ENCODE peak calls at places on chromosomes 13 and 19, in four cellular contexts. P, N, S and O are unnamed samples.

GRCh38 chr13:48322294-48322693 is 18.7 kb downstream of the RB1 start:
- DNase-seq in N (no peak), S (no peak), P (no peak), O (no peak)

GRCh38 chr13:50677687-50678463 is 165.6 kb downstream of the DLEU7 start:
- DNase-seq in N (no peak), P (peak), S (no peak), O (peak)

GRCh38 chr13:97753942-97754670 is 199.4 kb upstream of the IPO5 start:
- DNase-seq in S (no peak), N (no peak), P (no peak), O (no peak)

GRCh38 chr13:29465741-29466293 is 129.7 kb downstream of the SLC7A1 start:
- DNase-seq in N (peak), P (peak), S (peak), O (peak)

GRCh38 chr19:54418030-54418929 is 3.0 kb downstream of the TTYH1 start:
- DNase-seq in S (no peak), P (peak), N (no peak), O (peak)

GRCh38 chr19:53877361-53877766 is 4.6 kb upstream of the PRKCG start:
- DNase-seq in S (no peak), P (no peak), N (no peak), O (no peak)

GRCh38 chr13:23683084-23683483 is 112.9 kb downstream of the TNFRSF19 start:
- DNase-seq in N (no peak), S (no peak), P (no peak), O (no peak)

GRCh38 chr19:17855333-17856152 is 4.2 kb upstream of the RPL18A start:
- DNase-seq in N (peak), P (peak), S (peak), O (peak)

GRCh38 chr13:66102864-66103263 is 1127.3 kb downstream of the PCDH9 start:
- DNase-seq in P (no peak), S (no peak), N (no peak), O (no peak)

GRCh38 chr13:73060251-73061160 is 1.7 kb downstream of the KLF5 start:
- DNase-seq in P (peak), N (peak), S (no peak), O (peak)

GRCh38 chr19:2381151-2381822 is 21.2 kb downstream of the TMPRSS9 start:
- DNase-seq in P (peak), S (no peak), N (peak), O (no peak)

GRCh38 chr19:6272913-6273600 is 6.7 kb downstream of the MLLT1 start:
- DNase-seq in N (no peak), P (no peak), S (no peak), O (no peak)

GRCh38 chr13:72716776-72717175 is 10.7 kb downstream of the MZT1 start:
- DNase-seq in S (no peak), P (no peak), N (no peak), O (peak)

GRCh38 chr13:40428354-40428753 is 238.1 kb downstream of the FOXO1 start:
- DNase-seq in N (no peak), P (no peak), S (no peak), O (no peak)

GRCh38 chr13:71606818-71607217 is 260.2 kb downstream of the DACH1 start:
- DNase-seq in P (no peak), N (no peak), S (no peak), O (no peak)

GRCh38 chr13:113874177-113874576 is 10.3 kb upstream of the GAS6 start:
- DNase-seq in P (no peak), N (no peak), S (no peak), O (no peak)

GRCh38 chr13:26460652-26461051 is 96.8 kb upstream of the WASF3 start:
- DNase-seq in N (peak), S (peak), P (no peak), O (peak)

GRCh38 chr13:97300871-97301270 is 78.7 kb downstream of the MBNL2 start:
- DNase-seq in N (no peak), P (no peak), S (no peak), O (no peak)

GRCh38 chr19:19371056-19371455 is 34.4 kb upstream of the GATAD2A start:
- DNase-seq in P (no peak), S (no peak), N (no peak), O (no peak)

DNA sequence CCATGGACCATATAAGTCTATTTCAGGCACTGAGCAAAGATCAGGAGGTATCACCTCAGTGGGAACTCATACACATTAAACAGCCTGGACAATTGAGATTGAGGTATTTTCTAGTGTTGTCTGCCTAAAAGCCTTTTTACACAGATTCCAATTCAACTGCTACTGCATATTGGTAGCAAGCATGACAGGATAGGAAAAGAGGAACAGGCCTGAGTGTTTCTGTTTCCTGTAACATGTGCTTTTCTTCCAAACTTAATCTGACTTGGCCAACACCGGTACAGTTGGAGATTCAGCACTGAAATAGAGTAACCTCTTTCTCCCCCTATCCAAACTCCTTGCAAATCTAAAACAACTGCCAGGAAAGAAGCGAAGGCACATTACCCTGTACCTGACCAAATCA is 66.0 kb downstream of the SERP2 start:
- DNase-seq in P (no peak), S (no peak), N (no peak), O (no peak)
- H3K27ac ChIP-seq in P (no peak), S (peak), N (no peak), O (no peak)

DNA sequence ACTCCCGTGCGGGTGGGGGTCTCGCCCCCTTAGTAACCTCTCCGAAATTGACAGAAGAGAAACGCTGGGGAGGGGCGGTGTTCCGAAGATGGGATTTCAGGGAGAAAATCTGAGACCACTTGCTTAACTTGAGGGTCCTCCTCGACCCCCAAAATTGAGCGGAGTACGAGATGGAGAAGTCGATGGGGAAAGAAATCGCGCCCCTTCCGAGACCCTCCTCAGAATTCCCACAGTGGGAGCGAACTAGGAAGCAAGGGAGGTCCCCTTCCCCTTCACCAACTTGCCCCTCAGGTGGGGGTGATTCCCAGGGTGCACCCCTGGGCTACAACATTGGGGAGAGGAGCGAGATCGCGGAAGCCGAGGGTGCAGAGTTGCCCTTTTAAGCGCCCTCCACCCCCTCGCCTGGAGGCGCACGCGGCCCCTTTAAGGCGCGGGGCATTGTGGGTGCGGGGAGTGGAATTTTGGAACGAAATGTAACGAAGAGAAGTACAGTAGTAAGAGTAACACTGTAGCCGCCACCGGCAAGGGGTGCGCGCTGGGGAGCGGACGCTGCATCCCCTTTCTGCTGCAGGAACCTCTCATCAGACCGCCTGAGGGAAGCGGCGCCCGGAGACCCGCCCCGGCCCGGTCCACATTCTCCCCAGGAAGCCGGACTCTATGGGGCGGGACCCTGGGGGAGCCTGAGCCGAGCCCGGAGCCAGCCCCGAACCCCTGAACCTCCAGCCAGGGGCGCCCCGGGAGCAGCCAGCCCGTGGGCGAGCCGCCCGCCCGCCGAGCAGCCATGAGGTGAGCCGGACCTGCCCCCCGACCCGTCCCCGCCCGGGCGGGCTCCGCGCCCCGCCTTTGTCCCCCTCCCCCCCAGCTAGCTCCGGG is at the start of gene VASP:
- DNase-seq in P (peak), N (peak), S (peak), O (peak)
- TF ChIP-seq CTCF in P (no peak), N (no peak), S (no peak), O (peak)

DNA sequence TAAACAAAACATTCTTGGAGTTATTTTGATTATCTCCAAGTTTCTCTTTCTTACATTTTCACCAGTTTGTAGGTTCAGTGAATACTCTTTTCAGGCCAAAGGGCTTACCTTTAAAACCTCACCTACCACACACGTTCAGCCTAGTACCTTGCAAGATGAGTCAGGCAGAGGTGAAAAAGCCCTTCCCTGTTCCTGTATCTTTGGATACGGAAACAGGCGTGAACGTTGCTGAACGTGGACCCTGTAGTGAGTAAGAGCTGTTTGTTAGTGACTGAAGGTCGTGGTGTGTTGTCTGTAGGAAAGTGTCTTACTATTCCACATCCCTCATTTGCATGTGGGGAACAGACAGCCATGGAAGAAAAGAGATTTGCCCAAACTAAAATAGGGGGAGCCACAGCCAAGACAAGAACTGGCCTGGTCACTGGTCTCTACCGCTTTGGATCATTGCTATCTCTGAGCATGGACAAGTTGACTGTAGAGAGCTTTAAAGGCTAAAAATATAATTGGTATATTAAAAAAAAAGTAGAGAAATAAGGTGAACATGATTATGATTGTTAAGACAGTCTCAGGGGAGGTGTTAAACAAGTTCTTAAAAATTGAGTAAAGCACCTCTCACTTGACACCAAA is 3.5 kb downstream of the CEBPG start:
- DNase-seq in P (no peak), S (no peak), N (no peak), O (no peak)
- H3K4me3 ChIP-seq in P (no peak), S (peak), N (no peak), O (no peak)

GRCh38 chr13:110433014-110433413 is 125.9 kb downstream of the COL4A2 start:
- DNase-seq in P (no peak), N (no peak), S (peak), O (no peak)

GRCh38 chr13:110430391-110431338 is 123.6 kb downstream of the COL4A2 start:
- DNase-seq in N (no peak), S (no peak), P (no peak), O (no peak)

GRCh38 chr13:110431425-110431824 is 124.3 kb downstream of the COL4A2 start:
- DNase-seq in P (no peak), S (no peak), N (no peak), O (no peak)

GRCh38 chr13:110432522-110432921 is 125.4 kb downstream of the COL4A2 start:
- DNase-seq in N (no peak), P (no peak), S (no peak), O (no peak)

DNA sequence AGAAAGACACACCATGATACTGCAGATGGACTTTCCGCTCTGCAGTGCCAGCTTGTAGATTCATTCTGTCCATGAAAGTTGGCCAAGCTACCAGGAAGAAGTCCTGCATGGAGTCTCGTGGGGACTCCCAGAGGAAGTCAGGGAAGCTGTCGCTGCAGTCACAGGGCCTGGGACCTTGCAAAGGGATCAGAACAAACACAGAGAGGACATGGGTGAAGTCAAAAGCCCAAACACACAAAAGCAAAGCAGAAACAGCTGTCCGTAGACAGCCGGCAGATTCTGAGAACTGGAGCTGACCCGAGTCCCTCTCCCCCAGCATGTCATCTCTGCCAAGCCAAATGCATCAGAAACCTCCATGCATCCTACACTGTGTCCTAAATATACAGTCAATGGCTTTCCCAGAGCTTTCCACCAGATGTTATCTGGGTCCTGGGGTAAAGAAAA is 124.8 kb downstream of the COL4A2 start:
- DNase-seq in S (peak), P (no peak), N (no peak), O (no peak)
- H3K27ac ChIP-seq in S (peak), P (no peak), N (no peak), O (no peak)

GRCh38 chr19:4374451-4375163 is 25.7 kb downstream of the SH3GL1 start:
- DNase-seq in S (peak), N (peak), P (peak), O (peak)
- TF ChIP-seq CTCF in S (peak), N (peak), P (no peak), O (peak)

GRCh38 chr19:29191005-29191404 is 21.9 kb downstream of the UQCRFS1 start:
- DNase-seq in P (no peak), S (no peak), N (no peak), O (no peak)

GRCh38 chr19:29193116-29193515 is 19.8 kb downstream of the UQCRFS1 start:
- DNase-seq in P (no peak), S (no peak), N (no peak), O (no peak)

GRCh38 chr19:29188704-29189375 is 24.1 kb downstream of the UQCRFS1 start:
- DNase-seq in N (peak), S (no peak), P (no peak), O (no peak)

GRCh38 chr19:29194658-29195057 is 18.3 kb downstream of the UQCRFS1 start:
- DNase-seq in P (no peak), S (no peak), N (no peak), O (no peak)
- H3K4me3 ChIP-seq in P (no peak), S (no peak), N (no peak), O (no peak)